ENCODE peak calls at places on chromosomes 2 and 18, in nine cellular contexts. Z is spleen, G is stomach, T is GM23338, M is sigmoid colon, U is H1, E is K562, H is HepG2, K is transverse colon. C is an unnamed sample.

GRCh38 chr2:205681836-205682238 is 464 bp upstream of the NRP2 start:
- DNase-seq in Z (no peak), G (no peak), T (peak), M (peak), U (peak), E (no peak), H (no peak), K (no peak), C (no peak)

GRCh38 chr2:218323526-218324472 is 31.5 kb upstream of the TMBIM1 start:
- DNase-seq in Z (no peak), G (no peak), T (peak), M (no peak), U (peak), E (no peak), H (peak), K (peak), C (no peak)

GRCh38 chr18:31278609-31279071 is 39.3 kb upstream of the DSG1 start:
- DNase-seq in Z (no peak), G (no peak), T (no peak), M (no peak), U (no peak), E (no peak), H (peak), K (peak), C (no peak)

GRCh38 chr2:127661949-127662510 is 13.3 kb downstream of the LIMS2 start:
- DNase-seq in Z (peak), G (no peak), T (no peak), M (peak), U (no peak), E (no peak), H (no peak), K (peak), C (peak)

GRCh38 chr18:46283268-46283667 is 179.1 kb downstream of the HAUS1 start:
- DNase-seq in Z (no peak), G (no peak), T (no peak), M (no peak), U (no peak), E (peak), H (no peak), K (no peak), C (no peak)

GRCh38 chr2:45930396-45930792 is 278.9 kb downstream of the PRKCE start:
- DNase-seq in Z (no peak), G (no peak), T (no peak), M (no peak), U (no peak), E (no peak), H (no peak), K (no peak), C (no peak)

GRCh38 chr2:174332607-174333001 is 2.1 kb upstream of the SP9 start:
- DNase-seq in Z (no peak), G (no peak), T (peak), M (no peak), U (peak), E (peak), H (no peak), K (no peak), C (no peak)

GRCh38 chr2:127052771-127053691 is 53.9 kb downstream of the BIN1 start:
- DNase-seq in Z (peak), G (no peak), T (no peak), M (no peak), U (no peak), E (no peak), H (no peak), K (no peak), C (no peak)

GRCh38 chr2:238968616-238969394 is 120.9 kb downstream of the TWIST2 start:
- DNase-seq in Z (no peak), G (no peak), T (no peak), M (no peak), U (no peak), E (no peak), H (no peak), K (no peak), C (no peak)

GRCh38 chr2:166417669-166418068 is 41.9 kb upstream of the SCN9A start:
- DNase-seq in Z (no peak), G (no peak), T (peak), M (no peak), U (no peak), E (peak), H (peak), K (no peak), C (no peak)

GRCh38 chr2:40030451-40030975 is 251.5 kb upstream of the THUMPD2 start:
- DNase-seq in Z (no peak), G (no peak), T (no peak), M (no peak), U (no peak), E (no peak), H (no peak), K (no peak), C (no peak)

GRCh38 chr2:67783026-67783425 is 279.8 kb downstream of the C1D start:
- DNase-seq in Z (no peak), G (no peak), T (no peak), M (no peak), U (no peak), E (no peak), H (no peak), K (no peak), C (no peak)

GRCh38 chr18:35311506-35311905 is 21.5 kb upstream of the ZSCAN30 start:
- DNase-seq in Z (no peak), G (no peak), T (no peak), M (no peak), U (no peak), E (no peak), H (no peak), K (no peak), C (no peak)

GRCh38 chr2:229610871-229611270 is 103.5 kb downstream of the DNER start:
- DNase-seq in Z (no peak), G (no peak), T (no peak), M (no peak), U (no peak), E (no peak), H (no peak), K (no peak), C (no peak)

GRCh38 chr2:174603280-174603679 is 5.7 kb upstream of the WIPF1 start:
- DNase-seq in Z (peak), G (peak), T (peak), M (peak), U (no peak), E (peak), H (peak), K (peak), C (peak)

GRCh38 chr2:126859631-126860030 is 39.1 kb upstream of the TEX51 start:
- DNase-seq in Z (peak), G (no peak), T (no peak), M (no peak), U (no peak), E (no peak), H (no peak), K (no peak), C (no peak)

GRCh38 chr2:215817046-215817445 is 196.3 kb downstream of the MREG start:
- DNase-seq in Z (no peak), G (no peak), T (no peak), M (no peak), U (no peak), E (no peak), H (no peak), K (no peak), C (no peak)

GRCh38 chr2:149271575-149271974 is 58.8 kb upstream of the LYPD6 start:
- DNase-seq in Z (no peak), G (no peak), T (no peak), M (no peak), U (no peak), E (no peak), H (no peak), K (no peak), C (no peak)

GRCh38 chr2:127437781-127438726 is 19.8 kb downstream of the PROC start:
- DNase-seq in Z (no peak), G (peak), T (peak), M (no peak), U (peak), E (no peak), H (peak), K (peak), C (no peak)

GRCh38 chr2:36919041-36919837 is 47.1 kb downstream of the STRN start:
- DNase-seq in Z (no peak), G (no peak), T (peak), M (no peak), U (no peak), E (no peak), H (peak), K (no peak), C (no peak)

GRCh38 chr2:45908316-45909150 is 257.1 kb downstream of the PRKCE start:
- DNase-seq in Z (no peak), G (no peak), T (no peak), M (no peak), U (no peak), E (no peak), H (no peak), K (no peak), C (no peak)

GRCh38 chr2:66772618-66773017 is 337.7 kb downstream of the MEIS1 start:
- DNase-seq in Z (no peak), G (no peak), T (peak), M (no peak), U (no peak), E (no peak), H (no peak), K (no peak), C (no peak)

GRCh38 chr18:60202702-60203101 is 169.9 kb downstream of the MC4R start:
- DNase-seq in Z (no peak), G (no peak), T (no peak), M (no peak), U (no peak), E (no peak), H (no peak), K (no peak), C (no peak)

GRCh38 chr2:171595456-171595855 is 73.2 kb downstream of the CYBRD1 start:
- DNase-seq in Z (no peak), G (no peak), T (no peak), M (no peak), U (no peak), E (no peak), H (no peak), K (no peak), C (no peak)

GRCh38 chr2:138648606-138649005 is 131.6 kb downstream of the NXPH2 start:
- DNase-seq in Z (no peak), G (no peak), T (peak), M (no peak), U (no peak), E (no peak), H (no peak), K (no peak), C (no peak)

GRCh38 chr2:138536740-138537139 is 35.2 kb downstream of the SPOPL start:
- DNase-seq in Z (no peak), G (no peak), T (no peak), M (no peak), U (no peak), E (no peak), H (no peak), K (no peak), C (no peak)

GRCh38 chr2:217076651-217077232 is 216.9 kb upstream of the TNP1 start:
- DNase-seq in Z (no peak), G (no peak), T (no peak), M (no peak), U (no peak), E (no peak), H (no peak), K (no peak), C (no peak)

GRCh38 chr2:40292291-40292690 is 159.6 kb downstream of the SLC8A1 start:
- DNase-seq in Z (no peak), G (no peak), T (no peak), M (no peak), U (no peak), E (no peak), H (no peak), K (no peak), C (no peak)

GRCh38 chr2:17573085-17573805 is 32.7 kb downstream of the VSNL1 start:
- DNase-seq in Z (no peak), G (no peak), T (peak), M (no peak), U (no peak), E (no peak), H (peak), K (no peak), C (no peak)

GRCh38 chr2:134443814-134444480 is 190.1 kb downstream of the MGAT5 start:
- DNase-seq in Z (peak), G (no peak), T (no peak), M (no peak), U (no peak), E (no peak), H (no peak), K (no peak), C (no peak)
- H3K27ac ChIP-seq in Z (no peak), G (no peak), T (no peak), M (no peak), U (no peak), E (no peak), H (no peak), K (no peak), C (no peak)

GRCh38 chr2:85890522-85891176 is 1.9 kb upstream of the ST3GAL5 start:
- DNase-seq in Z (peak), G (no peak), T (no peak), M (no peak), U (no peak), E (no peak), H (no peak), K (no peak), C (no peak)

GRCh38 chr2:85887566-85888019 is 1.2 kb downstream of the ST3GAL5 start:
- DNase-seq in Z (peak), G (peak), T (no peak), M (peak), U (no peak), E (peak), H (no peak), K (peak), C (no peak)

GRCh38 chr2:85889648-85890281 is 975 bp upstream of the ST3GAL5 start:
- DNase-seq in Z (no peak), G (no peak), T (no peak), M (no peak), U (no peak), E (no peak), H (no peak), K (peak), C (no peak)

GRCh38 chr2:85888020-85888744 is 608 bp downstream of the ST3GAL5 start:
- DNase-seq in Z (peak), G (no peak), T (peak), M (peak), U (no peak), E (no peak), H (no peak), K (peak), C (no peak)

DNA sequence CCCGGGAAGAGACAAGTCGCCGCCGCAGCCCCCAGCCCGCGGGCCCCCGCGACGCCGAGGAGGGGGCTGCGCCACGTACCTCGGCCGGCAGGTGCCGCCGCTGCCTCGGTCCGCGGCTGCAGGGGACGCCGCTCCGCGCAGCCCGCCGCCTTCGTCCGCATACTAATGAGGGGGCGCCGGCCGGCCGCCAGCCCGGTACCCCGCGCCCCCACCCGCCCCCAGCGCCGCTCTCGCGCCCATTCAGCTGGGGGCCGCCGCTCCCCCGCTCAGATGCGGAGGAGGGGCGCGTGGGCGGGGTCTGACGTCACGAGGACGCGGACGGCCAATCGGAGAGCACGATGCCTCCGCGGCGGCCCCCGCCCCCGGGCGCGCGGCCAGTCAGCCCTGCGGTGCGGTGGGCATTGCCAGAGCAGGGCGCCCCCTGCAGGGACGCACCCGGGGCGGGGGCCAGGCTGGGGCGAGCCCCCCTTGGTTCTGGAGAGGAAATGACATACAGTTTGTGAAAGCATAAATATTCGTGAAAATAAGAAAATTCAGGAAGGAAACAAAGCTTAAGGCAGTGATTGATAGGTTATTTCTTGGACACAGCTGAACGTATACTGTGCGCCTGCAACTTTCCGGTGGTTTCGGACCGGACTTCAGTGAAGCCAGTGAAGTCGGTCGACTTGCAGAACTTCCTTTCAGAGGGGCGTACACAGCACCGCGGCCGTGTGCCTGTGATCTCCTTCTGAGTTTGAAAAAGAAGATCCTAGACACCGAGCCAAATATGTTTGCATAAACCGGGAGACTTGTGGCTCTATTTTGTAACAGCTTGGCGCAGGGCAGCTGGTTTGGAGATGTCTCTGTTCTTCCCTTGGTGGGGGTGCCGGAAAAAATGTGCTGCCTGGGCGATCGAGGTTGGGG is at the start of gene ST3GAL5:
- DNase-seq in Z (peak), G (peak), T (peak), M (peak), U (peak), E (peak), H (peak), K (peak), C (peak)
- TF ChIP-seq POLR2AphosphoS5 in Z (peak), G (peak), T (peak), M (peak), U (no peak), E (no peak), H (no peak), K (peak), C (peak)

DNA sequence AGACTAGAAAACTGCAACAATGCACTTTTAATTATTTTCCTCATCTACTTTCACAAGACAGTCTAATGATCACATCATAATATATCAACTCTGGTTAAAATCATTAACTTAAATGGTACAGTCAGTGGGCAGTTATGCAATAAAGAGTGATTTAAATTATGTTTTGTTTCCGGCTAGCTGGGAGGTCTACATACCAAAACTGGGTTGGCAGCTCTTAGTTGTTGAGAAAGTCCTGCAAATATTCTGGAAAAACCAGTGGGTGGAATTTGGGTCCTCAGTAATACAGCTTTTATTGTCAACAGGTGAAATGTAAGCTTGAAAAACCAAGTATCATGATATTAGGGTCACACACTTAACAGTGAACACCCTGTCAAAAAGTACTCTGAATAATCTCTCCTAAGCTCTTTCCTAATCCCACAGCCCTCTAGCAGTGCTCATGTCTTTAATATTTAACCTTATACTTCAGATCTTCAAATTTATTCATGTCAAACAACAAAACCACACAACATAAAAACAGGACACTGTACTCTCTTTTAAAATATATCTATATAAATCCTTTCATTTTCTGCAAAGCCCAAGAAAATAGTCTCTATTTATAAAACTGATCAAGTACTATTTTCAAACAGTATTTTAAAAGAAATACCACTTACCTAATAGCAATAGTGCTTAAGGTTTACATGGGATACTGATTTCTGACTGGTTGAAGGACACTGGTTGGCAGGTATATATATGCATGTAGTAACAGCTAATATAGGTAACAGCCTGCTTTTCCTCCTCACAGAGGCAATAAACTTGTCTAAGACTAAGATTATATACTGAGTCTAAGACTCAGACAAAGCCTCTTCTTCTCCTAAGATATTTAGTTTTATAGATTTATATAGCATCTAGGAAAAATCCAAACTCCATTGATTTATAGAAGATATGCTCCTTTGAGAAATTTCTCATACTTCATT is 103.8 kb downstream of the GAREM1 start:
- DNase-seq in Z (no peak), G (no peak), T (no peak), M (no peak), U (no peak), E (no peak), H (no peak), K (no peak), C (no peak)
- H3K27ac ChIP-seq in Z (no peak), G (no peak), T (no peak), M (no peak), U (no peak), E (no peak), H (no peak), K (peak), C (peak)

DNA sequence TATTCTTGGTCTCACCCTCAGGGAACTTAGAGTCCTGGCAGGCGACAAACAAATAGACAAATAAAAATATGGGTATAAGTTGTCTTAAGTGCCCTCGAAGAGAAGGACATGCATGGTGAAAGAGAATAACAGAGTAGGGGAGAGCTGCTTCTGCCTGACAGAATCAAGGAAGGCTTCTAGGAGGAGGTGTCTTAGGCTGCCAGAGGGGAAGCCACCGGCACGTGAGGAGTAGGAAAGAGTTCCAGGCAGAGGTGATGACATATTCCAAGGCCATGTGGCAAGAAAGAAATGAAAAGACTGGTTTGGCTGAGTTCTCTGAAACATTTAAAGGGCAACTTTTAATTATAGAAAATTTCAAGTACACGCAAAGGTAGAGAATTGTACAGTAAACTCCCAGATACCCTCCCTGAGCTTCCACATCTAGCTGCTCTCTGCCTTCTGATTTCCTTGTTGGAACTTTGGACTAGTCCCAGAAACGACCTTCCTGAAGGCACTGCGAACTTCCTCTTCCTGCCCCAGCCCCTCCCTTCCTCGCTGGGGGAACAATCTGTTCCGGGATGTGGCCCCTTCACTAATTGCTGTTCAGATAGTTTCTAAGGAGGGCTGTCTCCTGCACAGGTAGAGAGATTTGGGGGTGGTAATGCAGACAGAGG is 91.7 kb downstream of the DYSF start:
- DNase-seq in Z (peak), G (no peak), T (no peak), M (peak), U (no peak), E (no peak), H (no peak), K (peak), C (peak)
- TF ChIP-seq POLR2AphosphoS5 in Z (peak), G (no peak), T (no peak), M (peak), U (no peak), E (no peak), H (no peak), K (no peak), C (no peak)

DNA sequence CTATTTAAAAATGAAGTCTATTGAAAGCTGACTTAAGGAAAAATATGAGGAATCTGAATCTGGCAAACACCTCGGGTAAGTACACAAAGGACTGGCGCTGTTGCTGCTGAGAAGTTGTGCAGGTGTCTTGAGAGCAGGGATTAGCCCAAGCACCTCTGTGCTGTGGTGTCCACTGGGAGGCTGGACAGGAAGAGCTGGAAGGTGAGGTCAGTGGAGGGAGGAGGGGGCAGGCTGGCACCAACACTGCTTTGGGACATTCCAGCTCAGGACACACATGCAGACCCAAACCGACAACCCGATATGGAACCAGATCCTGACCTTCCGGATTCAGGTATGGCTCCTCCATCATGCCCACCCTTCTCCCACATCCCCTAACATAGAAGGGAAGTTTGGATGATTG is 20.6 kb downstream of the FER1L5 start:
- DNase-seq in Z (no peak), G (peak), T (no peak), M (no peak), U (no peak), E (no peak), H (no peak), K (no peak), C (peak)
- H3K27ac ChIP-seq in Z (no peak), G (no peak), T (no peak), M (no peak), U (no peak), E (no peak), H (no peak), K (no peak), C (peak)